ENCODE peak calls at places on chromosomes 1 and 21, in six cellular contexts. One of them, this sample, is unnamed.

GRCh38 chr1:116298746-116299145 is 74.3 kb upstream of the ATP1A1 start:
- DNase-seq in ovary: no peak
- DNase-seq in IMR-90: no peak
- DNase-seq in body of pancreas: no peak
- DNase-seq in uterus: no peak
- DNase-seq in right lobe of liver: no peak
- DNase-seq in this sample: no peak

GRCh38 chr1:227758366-227758765 is 23.1 kb downstream of the SNAP47 start:
- DNase-seq in ovary: no peak
- DNase-seq in right lobe of liver: peak
- DNase-seq in IMR-90: no peak
- DNase-seq in body of pancreas: no peak
- DNase-seq in uterus: no peak
- DNase-seq in this sample: no peak

GRCh38 chr1:89686520-89686919 is 53.6 kb downstream of the LRRC8C start:
- DNase-seq in body of pancreas: no peak
- DNase-seq in ovary: no peak
- DNase-seq in IMR-90: no peak
- DNase-seq in right lobe of liver: no peak
- DNase-seq in uterus: no peak
- DNase-seq in this sample: no peak

GRCh38 chr1:226629210-226629895 is 80.8 kb downstream of the STUM start:
- DNase-seq in right lobe of liver: peak
- DNase-seq in uterus: peak
- DNase-seq in ovary: no peak
- DNase-seq in body of pancreas: no peak
- DNase-seq in IMR-90: no peak
- DNase-seq in this sample: no peak

GRCh38 chr1:30095451-30096025 is 627.8 kb downstream of the MATN1 start:
- DNase-seq in ovary: no peak
- DNase-seq in body of pancreas: no peak
- DNase-seq in uterus: no peak
- DNase-seq in IMR-90: no peak
- DNase-seq in right lobe of liver: no peak
- DNase-seq in this sample: no peak

GRCh38 chr1:192378276-192378675 is 61.5 kb downstream of the RGS21 start:
- DNase-seq in right lobe of liver: no peak
- DNase-seq in IMR-90: peak
- DNase-seq in uterus: no peak
- DNase-seq in body of pancreas: no peak
- DNase-seq in ovary: no peak
- DNase-seq in this sample: no peak

GRCh38 chr21:22900511-22900910 is 1902.3 kb downstream of the NCAM2 start:
- DNase-seq in IMR-90: peak
- DNase-seq in uterus: no peak
- DNase-seq in ovary: no peak
- DNase-seq in right lobe of liver: no peak
- DNase-seq in body of pancreas: no peak
- DNase-seq in this sample: no peak

GRCh38 chr1:47621977-47622376 is 184.1 kb downstream of the FOXD2 start:
- DNase-seq in body of pancreas: no peak
- DNase-seq in right lobe of liver: no peak
- DNase-seq in uterus: no peak
- DNase-seq in ovary: no peak
- DNase-seq in IMR-90: no peak
- DNase-seq in this sample: no peak

GRCh38 chr1:99594205-99594604 is 51.7 kb upstream of the PALMD start:
- DNase-seq in uterus: no peak
- DNase-seq in ovary: no peak
- DNase-seq in IMR-90: no peak
- DNase-seq in body of pancreas: no peak
- DNase-seq in right lobe of liver: no peak
- DNase-seq in this sample: no peak

GRCh38 chr1:56502700-56503245 is 76.6 kb downstream of the PLPP3 start:
- DNase-seq in ovary: no peak
- DNase-seq in uterus: no peak
- DNase-seq in right lobe of liver: no peak
- DNase-seq in IMR-90: peak
- DNase-seq in body of pancreas: no peak
- DNase-seq in this sample: no peak

GRCh38 chr21:46038871-46039397 is 57.4 kb downstream of the COL6A1 start:
- DNase-seq in IMR-90: peak
- DNase-seq in body of pancreas: peak
- DNase-seq in right lobe of liver: no peak
- DNase-seq in uterus: peak
- DNase-seq in ovary: peak
- DNase-seq in this sample: peak

GRCh38 chr1:25195835-25196234 is 36.5 kb downstream of the SYF2 start:
- DNase-seq in body of pancreas: no peak
- DNase-seq in ovary: no peak
- DNase-seq in uterus: no peak
- DNase-seq in right lobe of liver: no peak
- DNase-seq in IMR-90: no peak
- DNase-seq in this sample: no peak

GRCh38 chr1:23126200-23126599 is 42.5 kb downstream of the LUZP1 start:
- DNase-seq in IMR-90: no peak
- DNase-seq in body of pancreas: no peak
- DNase-seq in ovary: no peak
- DNase-seq in uterus: no peak
- DNase-seq in right lobe of liver: no peak
- DNase-seq in this sample: no peak

GRCh38 chr1:217471403-217471802 is 159.5 kb downstream of the GPATCH2 start:
- DNase-seq in right lobe of liver: no peak
- DNase-seq in uterus: no peak
- DNase-seq in body of pancreas: no peak
- DNase-seq in ovary: no peak
- DNase-seq in IMR-90: no peak
- DNase-seq in this sample: no peak

GRCh38 chr21:15112858-15113257 is 48.1 kb upstream of the NRIP1 start:
- DNase-seq in right lobe of liver: no peak
- DNase-seq in IMR-90: no peak
- DNase-seq in ovary: no peak
- DNase-seq in uterus: no peak
- DNase-seq in body of pancreas: no peak
- DNase-seq in this sample: no peak

GRCh38 chr1:2396476-2396875 is 4.8 kb downstream of the RER1 start:
- DNase-seq in right lobe of liver: no peak
- DNase-seq in body of pancreas: no peak
- DNase-seq in uterus: no peak
- DNase-seq in IMR-90: no peak
- DNase-seq in ovary: no peak
- DNase-seq in this sample: no peak

GRCh38 chr1:225766967-225767413 is 10.6 kb upstream of the SRP9 start:
- DNase-seq in uterus: peak
- DNase-seq in right lobe of liver: no peak
- DNase-seq in body of pancreas: peak
- DNase-seq in ovary: peak
- DNase-seq in IMR-90: peak
- DNase-seq in this sample: peak

GRCh38 chr1:44170281-44170823 is 28.9 kb upstream of the KLF18 start:
- DNase-seq in IMR-90: peak
- DNase-seq in uterus: no peak
- DNase-seq in ovary: no peak
- DNase-seq in body of pancreas: no peak
- DNase-seq in right lobe of liver: no peak
- DNase-seq in this sample: no peak

GRCh38 chr1:32818804-32819541 is 1.5 kb downstream of the S100PBP start:
- DNase-seq in ovary: no peak
- DNase-seq in IMR-90: no peak
- DNase-seq in uterus: no peak
- DNase-seq in right lobe of liver: no peak
- DNase-seq in body of pancreas: no peak
- DNase-seq in this sample: no peak
- TF ChIP-seq POLR2A in ovary: no peak
- TF ChIP-seq POLR2A in IMR-90: no peak
- TF ChIP-seq POLR2A in uterus: no peak
- TF ChIP-seq POLR2A in right lobe of liver: no peak
- TF ChIP-seq POLR2A in body of pancreas: no peak
- TF ChIP-seq POLR2A in this sample: no peak

GRCh38 chr1:236465959-236466303 is 57.9 kb upstream of the LGALS8 start:
- DNase-seq in body of pancreas: no peak
- DNase-seq in IMR-90: no peak
- DNase-seq in right lobe of liver: no peak
- DNase-seq in ovary: no peak
- DNase-seq in uterus: no peak
- DNase-seq in this sample: no peak

GRCh38 chr1:236468625-236469024 is 55.2 kb upstream of the LGALS8 start:
- DNase-seq in IMR-90: no peak
- DNase-seq in right lobe of liver: no peak
- DNase-seq in body of pancreas: no peak
- DNase-seq in ovary: no peak
- DNase-seq in uterus: no peak
- DNase-seq in this sample: no peak

GRCh38 chr1:236469466-236469865 is 54.3 kb upstream of the LGALS8 start:
- DNase-seq in right lobe of liver: no peak
- DNase-seq in ovary: no peak
- DNase-seq in uterus: no peak
- DNase-seq in body of pancreas: no peak
- DNase-seq in IMR-90: no peak
- DNase-seq in this sample: no peak

GRCh38 chr1:236467327-236467641 is 56.5 kb upstream of the LGALS8 start:
- DNase-seq in IMR-90: no peak
- DNase-seq in ovary: no peak
- DNase-seq in body of pancreas: no peak
- DNase-seq in right lobe of liver: no peak
- DNase-seq in uterus: no peak
- DNase-seq in this sample: no peak

GRCh38 chr1:236465231-236465958 is 58.4 kb upstream of the LGALS8 start:
- DNase-seq in right lobe of liver: no peak
- DNase-seq in uterus: no peak
- DNase-seq in IMR-90: no peak
- DNase-seq in ovary: no peak
- DNase-seq in body of pancreas: no peak
- DNase-seq in this sample: no peak
- TF ChIP-seq POLR2A in right lobe of liver: no peak
- TF ChIP-seq POLR2A in uterus: no peak
- TF ChIP-seq POLR2A in IMR-90: no peak
- TF ChIP-seq POLR2A in ovary: no peak
- TF ChIP-seq POLR2A in body of pancreas: no peak
- TF ChIP-seq POLR2A in this sample: no peak

GRCh38 chr1:156193488-156194299 is at the start of gene SLC25A44:
- DNase-seq in body of pancreas: peak
- DNase-seq in ovary: peak
- DNase-seq in IMR-90: peak
- DNase-seq in right lobe of liver: peak
- DNase-seq in uterus: peak
- DNase-seq in this sample: peak
- TF ChIP-seq POLR2A in body of pancreas: peak
- TF ChIP-seq POLR2A in ovary: peak
- TF ChIP-seq POLR2A in IMR-90: peak
- TF ChIP-seq POLR2A in right lobe of liver: peak
- TF ChIP-seq POLR2A in uterus: peak
- TF ChIP-seq POLR2A in this sample: peak

DNA sequence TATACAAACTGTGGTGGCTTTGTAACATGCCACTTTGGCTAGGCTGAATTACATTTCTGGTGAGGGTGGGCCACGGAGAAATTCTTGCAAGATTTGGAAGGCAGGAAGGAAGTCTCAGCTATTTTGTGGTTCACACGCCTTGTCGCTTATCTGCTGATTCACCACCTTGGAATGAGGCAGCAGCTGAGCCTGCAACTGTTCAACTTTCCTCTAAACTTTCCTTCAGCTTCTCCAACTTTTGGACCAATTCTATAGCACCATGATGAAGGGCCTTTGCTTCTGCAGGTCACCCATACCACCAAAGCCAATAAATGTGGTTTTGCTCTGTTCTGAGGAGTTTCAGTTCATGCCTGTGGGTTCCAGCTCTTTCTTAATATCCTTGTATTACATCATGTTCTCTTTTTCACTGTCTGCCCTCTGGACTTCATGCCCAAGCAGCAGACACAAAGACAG is 337.6 kb upstream of the SNX7 start:
- DNase-seq in right lobe of liver: no peak
- DNase-seq in body of pancreas: peak
- DNase-seq in IMR-90: peak
- DNase-seq in uterus: no peak
- DNase-seq in ovary: no peak
- DNase-seq in this sample: no peak
- TF ChIP-seq POLR2A in right lobe of liver: no peak
- TF ChIP-seq POLR2A in body of pancreas: no peak
- TF ChIP-seq POLR2A in IMR-90: no peak
- TF ChIP-seq POLR2A in uterus: no peak
- TF ChIP-seq POLR2A in ovary: no peak
- TF ChIP-seq POLR2A in this sample: no peak

DNA sequence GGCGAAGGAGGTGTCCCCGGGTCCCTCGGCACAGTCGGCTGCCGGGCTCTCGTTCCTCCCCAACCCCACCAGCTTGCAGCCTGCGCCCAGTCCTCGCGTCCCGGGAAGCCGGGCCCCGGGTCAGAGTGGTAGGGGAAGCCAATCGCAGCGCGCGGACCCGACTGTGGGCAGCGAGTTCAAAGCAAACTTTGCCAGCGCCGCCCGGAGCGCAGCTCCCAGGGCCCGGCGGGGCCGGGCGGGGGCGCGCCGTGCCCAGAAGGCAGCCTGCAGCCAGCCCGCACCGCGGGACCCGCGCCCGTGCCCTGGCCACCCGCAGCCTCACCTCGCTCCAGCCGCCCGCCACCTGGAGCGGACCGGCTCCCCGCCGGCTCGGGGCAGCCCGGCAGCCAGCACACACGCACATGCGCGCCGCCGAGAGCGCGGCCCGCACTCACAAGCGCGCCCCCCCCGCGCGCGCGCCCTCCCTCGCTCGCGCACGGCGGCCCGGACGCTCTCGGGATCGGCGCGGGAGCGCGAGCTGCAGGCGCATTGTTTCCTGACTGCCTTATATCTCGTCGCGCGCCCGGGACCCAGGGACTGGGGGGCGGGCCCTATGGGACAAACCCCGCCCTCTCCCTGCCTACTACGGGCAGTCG is at the start of gene MYCL:
- DNase-seq in body of pancreas: peak
- DNase-seq in right lobe of liver: peak
- DNase-seq in IMR-90: peak
- DNase-seq in ovary: peak
- DNase-seq in uterus: peak
- DNase-seq in this sample: peak
- TF ChIP-seq POLR2A in body of pancreas: peak
- TF ChIP-seq POLR2A in right lobe of liver: peak
- TF ChIP-seq POLR2A in IMR-90: no peak
- TF ChIP-seq POLR2A in ovary: no peak
- TF ChIP-seq POLR2A in uterus: no peak
- TF ChIP-seq POLR2A in this sample: peak

GRCh38 chr1:34236089-34236488 is 59.4 kb downstream of the C1orf94 start:
- DNase-seq in right lobe of liver: no peak
- DNase-seq in uterus: no peak
- DNase-seq in ovary: no peak
- DNase-seq in IMR-90: no peak
- DNase-seq in body of pancreas: no peak
- DNase-seq in this sample: no peak

GRCh38 chr1:34237416-34237815 is 60.7 kb downstream of the C1orf94 start:
- DNase-seq in ovary: no peak
- DNase-seq in body of pancreas: no peak
- DNase-seq in IMR-90: no peak
- DNase-seq in right lobe of liver: no peak
- DNase-seq in uterus: no peak
- DNase-seq in this sample: no peak

GRCh38 chr1:34235594-34235993 is 58.9 kb downstream of the C1orf94 start:
- DNase-seq in uterus: no peak
- DNase-seq in ovary: no peak
- DNase-seq in body of pancreas: no peak
- DNase-seq in IMR-90: no peak
- DNase-seq in right lobe of liver: no peak
- DNase-seq in this sample: no peak

GRCh38 chr1:34231441-34231840 is 54.7 kb downstream of the C1orf94 start:
- DNase-seq in ovary: no peak
- DNase-seq in right lobe of liver: no peak
- DNase-seq in body of pancreas: no peak
- DNase-seq in uterus: no peak
- DNase-seq in IMR-90: no peak
- DNase-seq in this sample: no peak
- TF ChIP-seq POLR2A in ovary: no peak
- TF ChIP-seq POLR2A in right lobe of liver: no peak
- TF ChIP-seq POLR2A in body of pancreas: no peak
- TF ChIP-seq POLR2A in uterus: no peak
- TF ChIP-seq POLR2A in IMR-90: no peak
- TF ChIP-seq POLR2A in this sample: no peak